ENCODE peak calls at places on chromosomes 3 and 15, in seven cellular contexts. One of them, this sample, is unnamed.

GRCh38 chr3:128448491-128448890 is 18.2 kb downstream of the DNAJB8 start:
- DNase-seq in kidney: no peak
- DNase-seq in prostate gland: no peak
- DNase-seq in fibroblast of lung: no peak
- DNase-seq in CD8-positive, alpha-beta memory T cell: peak; percentile 29
- DNase-seq in cardiac muscle cell: no peak
- DNase-seq in RWPE2: no peak
- DNase-seq in this sample: no peak

GRCh38 chr15:77044228-77045042 is 26.5 kb downstream of the TSPAN3 start:
- DNase-seq in fibroblast of lung: no peak
- DNase-seq in cardiac muscle cell: no peak
- DNase-seq in kidney: no peak
- DNase-seq in CD8-positive, alpha-beta memory T cell: no peak
- DNase-seq in prostate gland: no peak
- DNase-seq in RWPE2: no peak
- DNase-seq in this sample: no peak

GRCh38 chr3:76436895-76437294 is 603.0 kb upstream of the ROBO2 start:
- DNase-seq in cardiac muscle cell: no peak
- DNase-seq in RWPE2: no peak
- DNase-seq in kidney: no peak
- DNase-seq in CD8-positive, alpha-beta memory T cell: no peak
- DNase-seq in prostate gland: no peak
- DNase-seq in fibroblast of lung: peak; percentile 83
- DNase-seq in this sample: no peak

GRCh38 chr3:197533396-197534347 is 22.1 kb downstream of the BDH1 start:
- DNase-seq in RWPE2: no peak
- DNase-seq in prostate gland: no peak
- DNase-seq in cardiac muscle cell: peak; percentile 22
- DNase-seq in kidney: peak; percentile 43
- DNase-seq in fibroblast of lung: no peak
- DNase-seq in CD8-positive, alpha-beta memory T cell: no peak
- DNase-seq in this sample: no peak

GRCh38 chr3:32951410-32951811 is at the start of gene CCR4:
- DNase-seq in kidney: no peak
- DNase-seq in prostate gland: no peak
- DNase-seq in RWPE2: no peak
- DNase-seq in CD8-positive, alpha-beta memory T cell: peak; percentile 31
- DNase-seq in fibroblast of lung: no peak
- DNase-seq in cardiac muscle cell: peak; percentile 40
- DNase-seq in this sample: no peak

GRCh38 chr3:16587047-16587702 is 18.0 kb downstream of the DAZL start:
- DNase-seq in RWPE2: no peak
- DNase-seq in cardiac muscle cell: no peak
- DNase-seq in kidney: no peak
- DNase-seq in fibroblast of lung: no peak
- DNase-seq in prostate gland: no peak
- DNase-seq in CD8-positive, alpha-beta memory T cell: no peak
- DNase-seq in this sample: no peak

GRCh38 chr3:82143661-82144405 is 382.4 kb upstream of the GBE1 start:
- DNase-seq in fibroblast of lung: no peak
- DNase-seq in prostate gland: peak; percentile 43
- DNase-seq in CD8-positive, alpha-beta memory T cell: no peak
- DNase-seq in RWPE2: no peak
- DNase-seq in kidney: no peak
- DNase-seq in cardiac muscle cell: no peak
- DNase-seq in this sample: no peak

GRCh38 chr3:115381573-115381912 is 234.5 kb upstream of the ZBTB20 start:
- DNase-seq in kidney: no peak
- DNase-seq in RWPE2: no peak
- DNase-seq in cardiac muscle cell: peak; percentile 32
- DNase-seq in CD8-positive, alpha-beta memory T cell: no peak
- DNase-seq in prostate gland: no peak
- DNase-seq in fibroblast of lung: peak; percentile 7
- DNase-seq in this sample: no peak

GRCh38 chr15:27438403-27439375 is 467.7 kb downstream of the GABRG3 start:
- DNase-seq in RWPE2: no peak
- DNase-seq in prostate gland: no peak
- DNase-seq in cardiac muscle cell: peak; percentile 21
- DNase-seq in fibroblast of lung: no peak
- DNase-seq in CD8-positive, alpha-beta memory T cell: no peak
- DNase-seq in kidney: no peak
- DNase-seq in this sample: no peak

GRCh38 chr15:66964111-66964738 is 101.2 kb upstream of the SMAD3 start:
- DNase-seq in CD8-positive, alpha-beta memory T cell: no peak
- DNase-seq in fibroblast of lung: no peak
- DNase-seq in RWPE2: no peak
- DNase-seq in prostate gland: no peak
- DNase-seq in kidney: no peak
- DNase-seq in cardiac muscle cell: no peak
- DNase-seq in this sample: no peak

GRCh38 chr15:39427705-39428104 is 153.2 kb upstream of the THBS1 start:
- DNase-seq in cardiac muscle cell: no peak
- DNase-seq in prostate gland: no peak
- DNase-seq in RWPE2: no peak
- DNase-seq in kidney: no peak
- DNase-seq in CD8-positive, alpha-beta memory T cell: no peak
- DNase-seq in fibroblast of lung: no peak
- DNase-seq in this sample: no peak

GRCh38 chr15:61731081-61731480 is 329.2 kb downstream of the VPS13C start:
- DNase-seq in fibroblast of lung: no peak
- DNase-seq in RWPE2: no peak
- DNase-seq in kidney: no peak
- DNase-seq in cardiac muscle cell: no peak
- DNase-seq in CD8-positive, alpha-beta memory T cell: no peak
- DNase-seq in prostate gland: no peak
- DNase-seq in this sample: peak; percentile 24

GRCh38 chr3:46928297-46928696 is 48.2 kb downstream of the CCDC12 start:
- DNase-seq in CD8-positive, alpha-beta memory T cell: peak; percentile 48
- DNase-seq in kidney: no peak
- DNase-seq in cardiac muscle cell: no peak
- DNase-seq in fibroblast of lung: no peak
- DNase-seq in RWPE2: no peak
- DNase-seq in prostate gland: no peak
- DNase-seq in this sample: no peak

GRCh38 chr15:84929795-84930371 is 45.4 kb downstream of the SLC28A1 start:
- DNase-seq in fibroblast of lung: peak; percentile 13
- DNase-seq in kidney: peak; percentile 90
- DNase-seq in RWPE2: no peak
- DNase-seq in cardiac muscle cell: peak; percentile 25
- DNase-seq in prostate gland: peak; percentile 15
- DNase-seq in CD8-positive, alpha-beta memory T cell: no peak
- DNase-seq in this sample: peak; percentile 28

GRCh38 chr3:143753456-143753855 is 94.8 kb downstream of the SLC9A9 start:
- DNase-seq in RWPE2: no peak
- DNase-seq in CD8-positive, alpha-beta memory T cell: no peak
- DNase-seq in kidney: no peak
- DNase-seq in cardiac muscle cell: no peak
- DNase-seq in prostate gland: no peak
- DNase-seq in fibroblast of lung: no peak
- DNase-seq in this sample: no peak
- H3K4me1 ChIP-seq in RWPE2: no peaks in the 10 kb centered on the region
- H3K4me1 ChIP-seq in CD8-positive, alpha-beta memory T cell: peaks cover 55% of the 10 kb centered on the region
- H3K4me1 ChIP-seq in kidney: no peaks in the 10 kb centered on the region
- H3K4me1 ChIP-seq in cardiac muscle cell: no peaks in the 10 kb centered on the region
- H3K4me1 ChIP-seq in prostate gland: no peaks in the 10 kb centered on the region
- H3K4me1 ChIP-seq in fibroblast of lung: no peaks in the 10 kb centered on the region
- H3K4me1 ChIP-seq in this sample: peaks cover 7% of the 10 kb centered on the region

GRCh38 chr15:99438222-99438592 is 127.6 kb upstream of the MEF2A start:
- DNase-seq in RWPE2: peak; percentile 52
- DNase-seq in fibroblast of lung: no peak
- DNase-seq in CD8-positive, alpha-beta memory T cell: no peak
- DNase-seq in kidney: peak; percentile 59
- DNase-seq in prostate gland: peak; percentile 2
- DNase-seq in cardiac muscle cell: no peak
- DNase-seq in this sample: no peak
- H3K4me1 ChIP-seq in RWPE2: peaks cover 23% of the 10 kb centered on the region
- H3K4me1 ChIP-seq in fibroblast of lung: peaks cover 17% of the 10 kb centered on the region
- H3K4me1 ChIP-seq in CD8-positive, alpha-beta memory T cell: peaks cover 41% of the 10 kb centered on the region
- H3K4me1 ChIP-seq in kidney: peaks cover 55% of the 10 kb centered on the region
- H3K4me1 ChIP-seq in prostate gland: peaks cover 2% of the 10 kb centered on the region
- H3K4me1 ChIP-seq in cardiac muscle cell: peaks cover 7% of the 10 kb centered on the region
- H3K4me1 ChIP-seq in this sample: peaks cover 12% of the 10 kb centered on the region

DNA sequence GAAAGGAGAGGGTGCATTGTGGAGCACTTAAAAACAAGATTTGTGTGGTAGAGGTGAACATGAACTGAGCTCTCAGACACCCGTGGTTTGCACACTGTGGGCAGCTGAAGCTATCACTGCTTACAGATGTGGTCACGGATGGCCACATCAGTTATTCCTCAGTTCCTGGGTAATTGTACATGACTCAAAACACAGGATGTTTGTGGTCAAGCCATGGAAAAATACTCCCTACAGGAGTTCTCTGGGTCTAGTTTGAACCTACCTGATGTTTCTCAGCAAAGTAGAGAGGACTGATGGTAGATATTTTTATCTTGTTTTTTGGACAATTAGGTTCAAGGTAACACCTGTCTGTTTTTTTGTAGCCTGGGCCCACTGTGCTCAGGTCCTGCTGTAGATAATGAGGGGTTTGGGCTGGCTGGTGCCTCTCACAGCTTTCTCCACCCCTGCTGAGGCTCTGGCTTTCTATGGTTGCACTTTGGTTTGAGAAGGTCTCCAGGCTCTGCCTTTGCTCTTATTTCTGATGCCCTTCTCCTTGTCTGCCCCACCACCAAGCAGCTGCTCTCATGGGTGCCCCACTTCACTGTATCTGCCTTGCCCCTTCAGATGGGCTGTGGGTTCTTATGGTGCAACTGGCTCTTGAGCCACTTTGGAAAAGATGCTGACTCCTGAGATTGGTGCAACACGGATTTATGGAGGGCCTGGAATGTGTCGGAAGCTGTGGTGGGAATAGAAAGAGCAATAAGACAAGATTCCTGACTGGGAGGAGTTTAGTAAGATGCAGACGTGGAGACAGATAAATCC is 40.1 kb downstream of the CDCP1 start:
- DNase-seq in prostate gland: no peak
- DNase-seq in CD8-positive, alpha-beta memory T cell: peak; percentile 76
- DNase-seq in kidney: no peak
- DNase-seq in fibroblast of lung: peak; percentile 87
- DNase-seq in RWPE2: no peak
- DNase-seq in cardiac muscle cell: peak; percentile 79
- DNase-seq in this sample: no peak
- H3K4me1 ChIP-seq in prostate gland: no peaks in the 10 kb centered on the region
- H3K4me1 ChIP-seq in CD8-positive, alpha-beta memory T cell: peaks cover 71% of the 10 kb centered on the region
- H3K4me1 ChIP-seq in kidney: no peaks in the 10 kb centered on the region
- H3K4me1 ChIP-seq in fibroblast of lung: peaks cover 18% of the 10 kb centered on the region
- H3K4me1 ChIP-seq in RWPE2: peaks cover 8% of the 10 kb centered on the region
- H3K4me1 ChIP-seq in cardiac muscle cell: peaks cover 3% of the 10 kb centered on the region
- H3K4me1 ChIP-seq in this sample: no peaks in the 10 kb centered on the region

GRCh38 chr3:141412087-141412935 is 44.0 kb downstream of the ZBTB38 start:
- DNase-seq in fibroblast of lung: peak; percentile 95
- DNase-seq in kidney: no peak
- DNase-seq in RWPE2: no peak
- DNase-seq in cardiac muscle cell: peak; percentile 80
- DNase-seq in prostate gland: peak; percentile 69
- DNase-seq in CD8-positive, alpha-beta memory T cell: peak; percentile 57
- DNase-seq in this sample: peak; percentile 82
- H3K4me1 ChIP-seq in fibroblast of lung: peaks cover 61% of the 10 kb centered on the region
- H3K4me1 ChIP-seq in kidney: peaks cover 48% of the 10 kb centered on the region
- H3K4me1 ChIP-seq in RWPE2: peaks cover 66% of the 10 kb centered on the region
- H3K4me1 ChIP-seq in cardiac muscle cell: peaks cover 37% of the 10 kb centered on the region
- H3K4me1 ChIP-seq in prostate gland: peaks cover 28% of the 10 kb centered on the region
- H3K4me1 ChIP-seq in CD8-positive, alpha-beta memory T cell: peaks cover 77% of the 10 kb centered on the region
- H3K4me1 ChIP-seq in this sample: peaks cover 41% of the 10 kb centered on the region

This sample was measured in A673.